ENCODE peak calls at places on chromosomes 7 and 10, in eight cellular contexts. M is body of pancreas, C is dorsolateral prefrontal cortex, S is GM23338, W is fibroblast of the aortic adventitia, E is GM10248, B is glutamatergic neuron, T is breast epithelium. P is an unnamed sample.
A peak's percentile ranks its signal among the peaks of the same experiment; 100 is the strongest.

GRCh38 chr7:36287371-36288241 is 102.1 kb upstream of the ANLN start:
- DNase-seq in M (no peak), C (no peak), S (no peak), W (no peak), E (no peak), B (peak; percentile 47), T (no peak), P (no peak)

GRCh38 chr10:6625428-6625827 is 45.4 kb upstream of the PRKCQ start:
- DNase-seq in M (no peak), C (no peak), S (no peak), W (no peak), E (no peak), B (no peak), T (no peak), P (no peak)

GRCh38 chr10:71074176-71074755 is 138.1 kb upstream of the UNC5B start:
- DNase-seq in M (no peak), C (peak; percentile 9), S (no peak), W (no peak), E (no peak), B (no peak), T (peak; percentile 34), P (no peak)

GRCh38 chr7:77254429-77254828 is 54.8 kb upstream of the FGL2 start:
- DNase-seq in M (no peak), C (no peak), S (no peak), W (peak; percentile 57), E (no peak), B (no peak), T (no peak), P (no peak)

GRCh38 chr7:105139381-105139780 is 125.4 kb downstream of the KMT2E start:
- DNase-seq in M (no peak), C (no peak), S (no peak), W (no peak), E (no peak), B (no peak), T (no peak), P (no peak)

GRCh38 chr7:158110661-158111555 is 476.7 kb downstream of the PTPRN2 start:
- DNase-seq in M (no peak), C (no peak), S (no peak), W (no peak), E (no peak), B (no peak), T (no peak), P (no peak)

GRCh38 chr7:50739744-50740455 is 42.8 kb downstream of the GRB10 start:
- DNase-seq in M (no peak), C (no peak), S (peak; percentile 39), W (no peak), E (no peak), B (no peak), T (no peak), P (no peak)

GRCh38 chr10:77160679-77161078 is 476.9 kb downstream of the KCNMA1 start:
- DNase-seq in M (no peak), C (no peak), S (no peak), W (peak; percentile 94), E (no peak), B (no peak), T (no peak), P (no peak)

GRCh38 chr10:35335718-35336083 is 608 bp upstream of the CCNY start:
- DNase-seq in M (no peak), C (no peak), S (peak; percentile 46), W (no peak), E (no peak), B (no peak), T (no peak), P (no peak)

GRCh38 chr7:27110977-27111752 is 8.7 kb upstream of the HOXA2 start:
- DNase-seq in M (no peak), C (no peak), S (peak; percentile 0), W (peak; percentile 95), E (no peak), B (no peak), T (no peak), P (no peak)

GRCh38 chr10:89262331-89263020 is 10.9 kb upstream of the LIPA start:
- DNase-seq in M (no peak), C (no peak), S (no peak), W (peak; percentile 93), E (no peak), B (no peak), T (no peak), P (no peak)

GRCh38 chr10:2358586-2358985 is 621.3 kb upstream of the ADARB2 start:
- DNase-seq in M (no peak), C (no peak), S (no peak), W (no peak), E (no peak), B (no peak), T (no peak), P (no peak)

GRCh38 chr7:41457832-41458437 is 245.0 kb downstream of the INHBA start:
- DNase-seq in M (no peak), C (no peak), S (no peak), W (no peak), E (no peak), B (no peak), T (no peak), P (no peak)

GRCh38 chr7:113086928-113087277 is 276 bp upstream of the GPR85 start:
- DNase-seq in M (no peak), C (no peak), S (no peak), W (no peak), E (no peak), B (no peak), T (no peak), P (no peak)

GRCh38 chr7:66454600-66455225 is 174.0 kb upstream of the KCTD7 start:
- DNase-seq in M (no peak), C (no peak), S (no peak), W (no peak), E (no peak), B (no peak), T (no peak), P (no peak)

DNA sequence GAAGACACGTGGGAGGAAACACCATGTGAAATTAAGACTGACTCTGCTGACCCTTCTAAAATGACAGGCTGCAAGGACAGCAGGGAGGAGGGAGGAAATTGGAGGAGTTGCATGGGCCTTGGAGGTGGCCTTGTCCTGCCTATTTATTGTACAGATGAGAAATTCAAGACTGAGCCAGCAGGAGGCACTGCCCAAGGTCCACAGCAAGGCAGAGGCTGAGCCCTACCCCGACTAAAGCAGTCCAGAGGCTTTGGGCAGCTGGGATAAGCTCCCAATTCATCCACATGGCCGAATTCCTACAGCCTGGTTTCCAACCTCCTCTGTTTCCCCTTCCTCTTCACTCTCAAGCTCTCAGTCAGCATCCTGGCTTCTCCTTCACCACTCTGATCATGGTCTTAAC is 215.9 kb upstream of the ZMIZ1 start:
- DNase-seq in M (peak; percentile 71), C (no peak), S (peak; percentile 70), W (peak; percentile 21), E (no peak), B (no peak), T (no peak), P (peak; percentile 25)
- TF ChIP-seq CTCF in M (peak; percentile 51), C (no peak), S (peak; percentile 54), W (peak; percentile 15), E (peak; percentile 13), B (peak; percentile 23), T (no peak), P (no peak)

DNA sequence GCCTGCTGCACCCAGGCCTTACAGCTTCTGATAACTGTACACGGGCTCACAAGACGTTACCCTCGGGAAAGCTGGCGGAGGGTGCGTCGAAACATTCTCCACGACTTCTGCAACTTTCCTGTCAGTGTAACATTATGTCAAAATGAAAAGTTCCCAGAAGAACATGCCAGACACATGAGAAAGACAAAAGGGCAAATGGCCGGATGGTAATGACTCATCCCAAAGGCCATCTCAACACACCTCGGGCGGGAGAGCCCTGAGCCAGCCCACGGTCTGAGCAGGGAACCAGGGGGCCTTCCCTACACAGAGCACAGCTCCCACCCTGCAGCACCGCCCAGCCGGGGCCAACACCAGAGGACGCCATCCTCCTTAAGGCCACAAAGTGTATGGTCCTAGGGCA is 118.7 kb downstream of the MAD1L1 start:
- DNase-seq in M (no peak), C (no peak), S (no peak), W (peak; percentile 24), E (no peak), B (no peak), T (no peak), P (no peak)
- TF ChIP-seq CTCF in M (no peak), C (no peak), S (no peak), W (no peak), E (no peak), B (no peak), T (no peak), P (no peak)

GRCh38 chr10:12062754-12063482 is 5.8 kb upstream of the DHTKD1 start:
- DNase-seq in M (no peak), C (no peak), S (no peak), W (no peak), E (no peak), B (no peak), T (no peak), P (no peak)

GRCh38 chr10:12067336-12067735 is 1.4 kb upstream of the DHTKD1 start:
- DNase-seq in M (no peak), C (no peak), S (no peak), W (peak; percentile 70), E (no peak), B (no peak), T (no peak), P (no peak)

GRCh38 chr10:12073526-12073925 is 4.8 kb downstream of the DHTKD1 start:
- DNase-seq in M (no peak), C (no peak), S (no peak), W (no peak), E (no peak), B (no peak), T (no peak), P (no peak)

GRCh38 chr10:12063483-12063818 is 5.3 kb upstream of the DHTKD1 start:
- DNase-seq in M (no peak), C (no peak), S (no peak), W (no peak), E (no peak), B (no peak), T (no peak), P (no peak)

GRCh38 chr10:12068467-12069269 is at the start of gene DHTKD1:
- DNase-seq in M (peak; percentile 99), C (peak; percentile 99), S (peak; percentile 99), W (peak; percentile 93), E (peak; percentile 100), B (peak; percentile 100), T (peak; percentile 98), P (peak; percentile 99)
- TF ChIP-seq CTCF in M (peak; percentile 84), C (peak; percentile 51), S (peak; percentile 17), W (peak; percentile 58), E (no peak), B (peak; percentile 45), T (peak; percentile 77), P (no peak)

DNA sequence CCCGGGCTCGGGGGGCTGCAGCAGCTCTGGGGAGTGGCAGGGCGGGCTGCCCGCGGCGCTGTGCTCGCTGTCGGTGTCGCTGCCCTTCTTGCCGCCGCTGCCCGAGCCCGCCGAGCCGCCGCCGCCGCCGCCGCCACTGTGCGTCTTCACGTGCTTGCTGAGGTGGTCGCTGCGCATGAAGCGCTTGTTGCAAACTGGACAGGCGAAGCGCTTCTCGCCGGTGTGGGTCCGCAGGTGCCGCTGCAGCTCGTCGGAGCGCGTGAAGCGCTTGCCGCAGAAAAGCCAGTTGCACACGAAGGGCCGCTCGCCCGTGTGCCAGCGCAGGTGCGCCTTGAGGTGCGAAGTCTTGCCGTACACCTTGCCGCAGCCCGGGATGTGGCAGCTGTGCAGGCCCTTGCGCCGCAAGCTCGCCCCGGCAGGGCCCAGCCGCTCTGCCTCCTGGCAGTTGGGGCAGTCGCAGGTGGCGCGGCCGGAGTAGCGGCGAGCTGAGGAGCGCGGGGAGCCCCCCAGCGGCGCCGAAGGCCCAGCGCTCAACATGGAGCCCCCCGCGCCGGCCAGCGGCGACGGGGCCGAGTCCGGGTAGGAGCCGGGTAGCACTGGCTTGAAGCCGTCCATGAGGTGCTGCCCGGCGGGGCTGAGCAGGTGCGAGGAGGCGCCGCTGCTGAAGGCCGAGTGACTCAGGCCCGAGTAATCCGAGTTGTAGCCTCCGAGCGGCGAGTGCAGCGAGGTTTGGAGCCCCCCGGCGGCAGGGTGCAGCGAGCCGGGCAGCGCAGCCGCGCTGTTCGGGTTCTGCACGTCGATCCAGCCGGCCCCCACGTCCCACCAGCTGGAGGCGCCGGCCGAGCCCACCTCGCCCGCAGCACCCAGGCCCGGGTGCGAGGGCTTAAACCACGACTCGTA is 2.1 kb downstream of the SP8 start:
- DNase-seq in M (no peak), C (no peak), S (peak; percentile 79), W (no peak), E (peak; percentile 41), B (peak; percentile 65), T (no peak), P (peak; percentile 68)
- TF ChIP-seq CTCF in M (no peak), C (no peak), S (peak; percentile 43), W (no peak), E (no peak), B (peak; percentile 31), T (no peak), P (no peak)

P was measured in GM20000.